ENCODE peak calls at places on chromosomes 1 and 21, in five cellular contexts. S is vagina; C is naive thymus-derived CD4-positive, alpha-beta T cell; L is GM23338; J is CD8-positive, alpha-beta T cell. T is an unnamed sample.

GRCh38 chr1:197837911-197838310 is 62.6 kb upstream of the DENND1B start:
- DNase-seq in S (no peak), C (no peak), L (no peak), J (no peak), T (no peak)

GRCh38 chr1:57826535-57826934 is 402.7 kb upstream of the DAB1 start:
- DNase-seq in S (no peak), C (no peak), L (no peak), J (no peak), T (no peak)

GRCh38 chr1:226628624-226629155 is 80.1 kb downstream of the STUM start:
- DNase-seq in S (no peak), C (no peak), L (no peak), J (no peak), T (no peak)

GRCh38 chr1:32592953-32593352 is 53.7 kb downstream of the ZBTB8A start:
- DNase-seq in S (no peak), C (no peak), L (no peak), J (no peak), T (no peak)

GRCh38 chr1:93111561-93111960 is 32.5 kb downstream of the MTF2 start:
- DNase-seq in S (no peak), C (no peak), L (no peak), J (no peak), T (no peak)

GRCh38 chr1:230992100-230992774 is 13.3 kb downstream of the ARV1 start:
- DNase-seq in S (no peak), C (no peak), L (no peak), J (no peak), T (no peak)

GRCh38 chr1:29974345-29974744 is 738.0 kb downstream of the PTPRU start:
- DNase-seq in S (peak; percentile 40), C (no peak), L (peak; percentile 91), J (no peak), T (no peak)

GRCh38 chr1:200896571-200897187 is 2.0 kb downstream of the INAVA start:
- DNase-seq in S (no peak), C (no peak), L (peak; percentile 16), J (no peak), T (no peak)

GRCh38 chr1:30612666-30613065 is 110.7 kb downstream of the MATN1 start:
- DNase-seq in S (peak; percentile 25), C (no peak), L (no peak), J (no peak), T (no peak)

GRCh38 chr1:30405081-30405480 is 318.3 kb downstream of the MATN1 start:
- DNase-seq in S (peak; percentile 82), C (no peak), L (no peak), J (no peak), T (no peak)

GRCh38 chr1:20212099-20212684 is 25.9 kb upstream of the PLA2G2C start:
- DNase-seq in S (no peak), C (no peak), L (no peak), J (no peak), T (no peak)

GRCh38 chr1:6378096-6378746 is 15.3 kb downstream of the ACOT7 start:
- DNase-seq in S (no peak), C (no peak), L (peak; percentile 72), J (no peak), T (no peak)

GRCh38 chr1:114466334-114467014 is 44.5 kb downstream of the TRIM33 start:
- DNase-seq in S (no peak), C (no peak), L (peak; percentile 50), J (no peak), T (no peak)

GRCh38 chr1:107141491-107142369 is 891 bp downstream of the NTNG1 start:
- DNase-seq in S (no peak), C (peak; percentile 14), L (peak; percentile 73), J (no peak), T (peak; percentile 26)

GRCh38 chr1:23793861-23794731 is 3.2 kb downstream of the LYPLA2 start:
- DNase-seq in S (no peak), C (no peak), L (no peak), J (no peak), T (no peak)
- H3K4me3 ChIP-seq in S (no peak overlapping the region), C (no peak overlapping the region), L (no peak overlapping the region), J (no peak overlapping the region), T (no peak overlapping the region)

DNA sequence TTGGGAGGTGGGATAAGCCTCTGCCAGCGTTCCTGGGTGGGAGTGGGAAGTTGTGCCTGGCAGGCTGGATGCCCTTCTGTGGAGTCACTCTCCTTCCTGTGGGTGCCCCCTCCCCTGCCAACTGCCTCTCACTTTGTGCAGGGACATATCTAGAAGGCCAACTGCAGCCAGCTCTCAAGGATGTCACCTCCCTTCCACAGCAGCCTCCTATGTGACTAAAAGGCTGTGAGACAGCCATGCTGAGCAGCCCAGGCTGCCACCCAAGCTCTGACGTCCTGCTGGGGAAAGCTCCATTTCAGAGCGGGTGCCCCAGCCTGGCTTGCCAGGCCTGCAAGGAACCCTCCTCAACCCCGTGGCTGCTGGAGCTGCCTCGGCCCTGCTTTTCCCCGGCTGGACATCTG is 19.6 kb upstream of the SLC26A9 start:
- DNase-seq in S (no peak), C (no peak), L (no peak), J (no peak), T (no peak)
- H3K4me3 ChIP-seq in S (no peak overlapping the region), C (no peak overlapping the region), L (no peak overlapping the region), J (no peak overlapping the region), T (no peak overlapping the region)

GRCh38 chr21:44793269-44794030 is 8.2 kb downstream of the UBE2G2 start:
- DNase-seq in S (no peak), C (peak; percentile 71), L (peak; percentile 80), J (peak; percentile 54), T (peak; percentile 32)

GRCh38 chr21:44791993-44792392 is 9.6 kb downstream of the UBE2G2 start:
- DNase-seq in S (no peak), C (no peak), L (no peak), J (no peak), T (no peak)

GRCh38 chr21:44795342-44795741 is 6.3 kb downstream of the UBE2G2 start:
- DNase-seq in S (no peak), C (no peak), L (no peak), J (no peak), T (no peak)

GRCh38 chr21:44792653-44793052 is 9.0 kb downstream of the UBE2G2 start:
- DNase-seq in S (no peak), C (no peak), L (no peak), J (no peak), T (no peak)

DNA sequence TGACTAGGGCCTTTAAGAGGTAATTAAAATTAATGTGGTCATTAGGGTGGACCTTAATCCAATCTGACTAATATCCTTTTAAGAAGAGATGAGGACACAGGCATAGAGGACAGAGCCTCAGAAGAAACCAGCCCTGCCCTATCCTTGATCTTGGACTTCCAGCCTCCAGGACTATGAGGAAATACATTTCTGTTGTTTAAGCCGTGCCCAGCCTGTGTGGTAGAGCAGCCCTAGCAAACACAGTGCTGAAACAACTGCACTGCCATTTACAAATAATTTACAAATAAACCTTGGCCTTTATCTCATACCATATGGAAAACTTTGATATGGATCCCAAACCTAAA is 7.6 kb downstream of the UBE2G2 start:
- DNase-seq in S (no peak), C (no peak), L (no peak), J (no peak), T (no peak)
- H3K4me3 ChIP-seq in S (no peak overlapping the region), C (no peak overlapping the region), L (no peak overlapping the region), J (no peak overlapping the region), T (no peak overlapping the region)

DNA sequence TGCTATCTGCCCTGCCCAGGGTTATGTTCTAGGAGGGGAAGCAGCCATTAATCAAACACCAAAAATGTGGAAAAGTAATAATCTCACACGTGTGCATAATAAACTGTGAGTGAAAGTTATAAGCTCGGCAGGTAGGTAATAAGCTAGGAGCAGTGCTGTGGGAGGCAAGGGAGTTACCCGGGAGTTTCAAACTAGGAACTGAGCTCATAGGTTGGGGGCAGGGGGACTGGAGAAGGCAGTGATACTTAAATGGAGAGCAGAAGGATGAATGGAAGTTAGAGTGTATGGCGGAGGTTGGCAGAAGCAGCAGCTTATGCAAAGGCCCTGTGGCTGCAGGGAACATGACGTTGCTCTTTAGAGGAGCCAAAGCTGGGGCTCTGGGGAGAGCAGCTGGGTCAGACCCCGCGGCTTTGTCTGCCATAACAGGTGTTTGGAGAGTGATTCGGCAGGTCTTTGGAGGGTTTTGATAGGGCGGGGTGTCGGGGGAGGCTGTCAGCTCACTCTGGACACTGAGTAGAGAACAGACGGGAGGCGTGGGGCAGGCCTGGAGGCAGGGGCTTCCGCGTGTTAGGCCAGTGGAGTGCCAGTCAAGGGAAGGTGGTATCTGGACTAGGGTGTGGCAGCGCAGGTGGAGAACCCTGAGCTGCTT is 20.0 kb downstream of the PTPRF start:
- DNase-seq in S (no peak), C (no peak), L (peak; percentile 27), J (no peak), T (no peak)
- H3K4me3 ChIP-seq in S (peak overlapping the region; percentile 43), C (no peak overlapping the region), L (peak overlapping the region; percentile 56), J (no peak overlapping the region), T (no peak overlapping the region)